ENCODE peak calls at places on chromosomes 3 and 15, in five cellular contexts. F is suprapubic skin, E is A673, Z is pancreas, C is AG10803. K is an unnamed sample.

GRCh38 chr15:29820802-29821160 is 1.5 kb downstream of the TJP1 start:
- DNase-seq in F (no peak), E (no peak), Z (no peak), C (no peak), K (no peak)

GRCh38 chr3:50617096-50617791 is at the start of gene MAPKAPK3:
- DNase-seq in F (peak), E (no peak), Z (peak), C (no peak), K (peak)

GRCh38 chr3:105195260-105195659 is 171.4 kb upstream of the ALCAM start:
- DNase-seq in F (no peak), E (peak), Z (no peak), C (peak), K (peak)

GRCh38 chr15:83164409-83165404 is 42.9 kb downstream of the HDGFL3 start:
- DNase-seq in F (no peak), E (peak), Z (no peak), C (peak), K (peak)

GRCh38 chr3:185042357-185042756 is 110.5 kb downstream of the C3orf70 start:
- DNase-seq in F (no peak), E (no peak), Z (no peak), C (no peak), K (no peak)

GRCh38 chr3:70000028-70000410 is 486 bp downstream of the SAMMSON start:
- DNase-seq in F (no peak), E (no peak), Z (no peak), C (no peak), K (no peak)

GRCh38 chr3:141828487-141829284 is 47.8 kb upstream of the ATP1B3 start:
- DNase-seq in F (peak), E (no peak), Z (no peak), C (peak), K (peak)

GRCh38 chr3:141905129-141905528 is 28.7 kb downstream of the ATP1B3 start:
- DNase-seq in F (no peak), E (no peak), Z (no peak), C (peak), K (no peak)

GRCh38 chr15:26866298-26867198 is at the start of gene GABRA5:
- DNase-seq in F (no peak), E (no peak), Z (peak), C (peak), K (no peak)

GRCh38 chr15:98085003-98085639 is 124.6 kb downstream of the ARRDC4 start:
- DNase-seq in F (no peak), E (peak), Z (no peak), C (peak), K (peak)

GRCh38 chr15:89200182-89200581 is 21.2 kb downstream of the RLBP1 start:
- DNase-seq in F (no peak), E (no peak), Z (no peak), C (no peak), K (no peak)

GRCh38 chr15:49832421-49832980 is 211.7 kb downstream of the DTWD1 start:
- DNase-seq in F (no peak), E (no peak), Z (peak), C (peak), K (no peak)

GRCh38 chr15:30992465-30992864 is 1.0 kb upstream of the MTMR10 start:
- DNase-seq in F (no peak), E (no peak), Z (no peak), C (no peak), K (no peak)

GRCh38 chr3:97821413-97821809 is 400 bp upstream of the CRYBG3 start:
- DNase-seq in F (peak), E (no peak), Z (peak), C (no peak), K (peak)

GRCh38 chr15:35547775-35548364 is 1.9 kb upstream of the DPH6 start:
- DNase-seq in F (no peak), E (no peak), Z (no peak), C (no peak), K (no peak)

GRCh38 chr3:131794766-131795381 is 239.9 kb downstream of the CPNE4 start:
- DNase-seq in F (no peak), E (peak), Z (no peak), C (peak), K (peak)
- H3K4me3 ChIP-seq in F (no peak), E (no peak), Z (no peak), C (no peak), K (no peak)

GRCh38 chr15:90818251-90819210 is 49.9 kb upstream of the FURIN start:
- DNase-seq in F (no peak), E (peak), Z (no peak), C (no peak), K (no peak)
- H3K4me3 ChIP-seq in F (no peak), E (no peak), Z (no peak), C (no peak), K (no peak)

GRCh38 chr15:45638641-45639040 is 3.8 kb downstream of the SQOR start:
- DNase-seq in F (no peak), E (no peak), Z (no peak), C (no peak), K (no peak)

GRCh38 chr15:45635763-45636292 is 999 bp downstream of the SQOR start:
- DNase-seq in F (no peak), E (no peak), Z (no peak), C (no peak), K (no peak)

GRCh38 chr15:45634442-45635190 is at the start of gene SQOR:
- DNase-seq in F (peak), E (peak), Z (peak), C (peak), K (peak)

GRCh38 chr15:45635191-45635638 is 386 bp downstream of the SQOR start:
- DNase-seq in F (peak), E (peak), Z (peak), C (peak), K (no peak)

DNA sequence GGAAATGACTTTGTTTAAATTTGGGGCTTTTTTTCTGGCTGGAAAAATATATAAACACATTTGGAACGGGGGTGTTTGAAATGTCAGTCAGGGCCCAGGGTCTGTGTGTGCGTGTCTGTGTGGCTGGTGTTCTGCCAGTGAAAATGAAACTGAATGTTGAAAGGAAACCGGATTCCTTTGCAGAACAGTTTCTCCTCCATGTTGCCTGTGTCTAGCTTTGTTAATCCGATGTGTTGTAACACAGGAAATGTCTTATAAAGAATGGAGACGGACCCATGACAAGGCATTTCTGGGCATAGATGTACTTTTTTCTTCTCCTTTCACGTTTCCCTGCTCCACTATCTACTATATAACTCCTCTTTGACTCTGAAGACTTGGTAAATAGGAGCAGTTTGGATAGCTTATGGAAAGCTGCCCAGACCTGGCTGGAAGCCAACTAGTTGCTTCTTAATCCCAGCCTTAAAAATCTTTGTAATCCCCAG is 2.8 kb downstream of the SQOR start:
- DNase-seq in F (no peak), E (peak), Z (peak), C (peak), K (peak)
- H3K4me3 ChIP-seq in F (peak), E (peak), Z (peak), C (peak), K (peak)

DNA sequence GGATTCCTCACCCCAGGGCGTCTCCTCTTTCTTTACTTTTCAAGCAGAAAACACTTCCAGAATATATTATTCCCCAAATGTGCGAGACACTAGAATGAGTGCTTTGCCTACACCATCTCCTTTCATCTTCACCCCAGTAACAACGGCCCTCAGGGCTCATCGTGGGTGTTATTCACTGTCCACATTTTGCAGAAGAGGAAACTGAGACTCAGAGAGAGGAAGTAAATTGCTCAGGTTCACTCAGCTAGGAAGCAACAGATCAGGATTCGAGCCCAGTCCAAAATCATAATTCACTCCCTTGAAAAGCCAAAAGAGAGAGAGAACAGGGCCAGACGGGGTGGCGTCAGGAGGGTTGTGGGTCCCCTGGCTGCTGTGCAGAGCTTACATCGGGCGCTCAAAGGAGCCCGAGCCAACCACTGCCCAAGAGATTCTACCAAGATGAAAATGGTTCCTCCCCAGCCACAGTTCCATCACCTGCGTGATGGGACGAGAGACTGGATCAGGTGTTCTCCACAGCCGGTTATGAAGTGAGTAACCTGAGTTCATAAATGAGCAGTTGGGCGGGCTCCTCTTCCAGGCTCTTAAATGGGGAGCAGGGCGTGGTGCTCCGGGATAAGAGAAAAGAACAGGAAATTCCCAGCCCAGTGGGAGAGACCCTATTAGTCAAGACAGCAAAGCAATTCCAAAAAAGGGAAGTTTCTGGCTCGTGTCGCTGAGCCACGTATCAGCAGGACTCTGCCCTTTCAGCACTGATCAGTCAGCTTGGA is 48.6 kb upstream of the FLNB start:
- DNase-seq in F (no peak), E (peak), Z (no peak), C (no peak), K (peak)
- H3K4me3 ChIP-seq in F (no peak), E (no peak), Z (no peak), C (no peak), K (peak)

DNA sequence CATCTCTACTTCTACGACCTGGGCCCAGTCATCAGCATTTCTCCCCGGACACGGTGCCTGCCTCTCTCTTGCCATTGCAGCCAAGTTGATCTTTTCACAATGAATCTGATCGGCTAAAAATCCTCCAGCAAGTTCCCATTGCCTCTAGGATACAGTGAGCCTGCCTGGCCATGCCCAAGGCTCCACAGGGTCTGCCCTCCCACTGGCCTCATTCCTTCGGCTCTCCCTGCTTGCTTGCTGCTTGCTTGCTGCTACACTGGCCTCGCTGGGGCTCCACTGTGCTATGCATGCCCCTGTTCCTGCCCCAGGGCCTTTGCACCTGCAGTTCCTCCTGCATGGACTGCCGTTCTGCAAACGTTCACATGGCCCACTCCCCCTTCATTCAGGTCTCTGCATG is 2.0 kb downstream of the ABTB1 start:
- DNase-seq in F (peak), E (no peak), Z (peak), C (no peak), K (no peak)
- H3K4me3 ChIP-seq in F (no peak), E (no peak), Z (no peak), C (no peak), K (no peak)

GRCh38 chr15:100686021-100686724 is 83.8 kb downstream of the ASB7 start:
- DNase-seq in F (peak), E (no peak), Z (no peak), C (peak), K (no peak)
- H3K4me3 ChIP-seq in F (no peak), E (no peak), Z (no peak), C (no peak), K (no peak)

DNA sequence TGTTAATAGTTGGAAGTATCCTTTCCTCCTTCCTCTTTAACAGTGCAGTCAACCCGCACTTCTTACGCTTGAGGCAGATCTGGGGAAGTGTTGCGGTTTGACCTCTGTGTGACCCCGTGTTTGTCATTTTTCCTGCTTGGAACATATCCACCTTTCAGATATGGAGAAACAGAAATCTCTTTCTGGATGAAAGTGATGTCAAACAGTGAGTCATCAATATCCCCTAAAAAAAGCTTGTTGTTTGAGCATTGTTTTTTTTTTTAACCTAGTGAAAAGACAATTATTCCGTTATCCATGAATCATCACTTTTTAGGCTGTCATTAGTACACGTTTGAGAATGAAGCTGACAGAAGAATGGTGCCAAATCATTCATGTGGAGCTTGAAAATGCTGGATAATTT is 293.7 kb downstream of the ARPP21 start:
- DNase-seq in F (no peak), E (peak), Z (no peak), C (peak), K (peak)
- H3K4me3 ChIP-seq in F (no peak), E (no peak), Z (no peak), C (no peak), K (no peak)

DNA sequence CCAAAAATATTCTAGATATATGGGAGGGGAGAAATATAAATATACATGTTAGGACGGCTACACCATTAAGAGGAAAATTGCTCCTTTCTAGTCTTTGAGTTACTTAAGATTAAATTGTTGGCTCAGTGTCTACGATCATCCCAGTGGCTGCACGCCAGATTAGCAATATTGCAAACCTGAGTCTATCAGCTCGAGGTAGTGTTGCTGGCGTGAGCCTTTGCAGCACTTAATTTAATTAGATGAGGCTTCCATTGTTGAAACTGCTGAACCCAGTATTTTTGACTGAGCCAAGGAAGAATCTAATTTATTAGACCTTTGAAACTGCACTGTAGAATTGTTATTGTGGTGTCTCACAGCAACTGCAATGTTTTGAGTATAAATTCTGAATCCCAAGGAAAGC is 782.4 kb upstream of the ROBO1 start:
- DNase-seq in F (no peak), E (peak), Z (no peak), C (no peak), K (no peak)
- H3K4me3 ChIP-seq in F (no peak), E (no peak), Z (no peak), C (no peak), K (no peak)

GRCh38 chr3:13654330-13655073 is 105.6 kb downstream of the FBLN2 start:
- DNase-seq in F (no peak), E (no peak), Z (no peak), C (no peak), K (no peak)
- H3K4me3 ChIP-seq in F (peak), E (no peak), Z (peak), C (no peak), K (no peak)

DNA sequence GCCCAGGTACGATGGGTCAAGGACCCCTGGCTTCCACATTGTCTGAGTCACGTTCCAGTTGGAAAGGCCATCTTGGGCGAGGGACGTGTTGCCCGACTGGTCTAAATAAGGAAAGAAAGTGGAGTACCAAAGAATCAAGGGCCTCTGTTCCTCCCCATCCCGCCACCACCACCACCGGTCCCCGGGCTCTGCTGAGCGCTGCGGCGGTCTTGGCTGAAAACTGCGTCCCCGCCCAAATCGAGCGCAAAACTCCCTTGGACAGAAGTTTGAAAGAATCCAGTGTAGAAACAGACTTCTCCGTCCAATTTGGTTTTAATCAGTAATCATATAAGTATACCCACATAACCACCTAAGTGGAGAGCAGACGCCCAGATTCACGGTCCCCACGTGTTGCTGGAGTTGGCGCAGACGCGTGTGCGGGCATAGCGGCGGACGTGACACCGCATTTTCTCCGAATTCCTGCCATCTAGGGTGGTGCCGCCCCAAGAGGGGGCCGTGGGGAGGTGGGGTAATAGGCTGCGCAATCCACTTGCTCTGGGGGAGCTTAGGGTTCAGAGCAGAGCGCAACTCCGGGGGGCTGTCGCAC is 243.8 kb upstream of the TOPAZ1 start:
- DNase-seq in F (no peak), E (peak), Z (no peak), C (peak), K (no peak)
- H3K4me3 ChIP-seq in F (peak), E (peak), Z (peak), C (peak), K (no peak)

K was measured in fibroblast of villous mesenchyme.